ENCODE peak calls at places on chromosomes 7 and 10, in nine cellular contexts. I, M, L, W, U, V, C, Z and J are unnamed samples.

GRCh38 chr7:111560773-111561658 is 1.3 kb downstream of the IMMP2L start:
- DNase-seq in I (peak; percentile 10), M (peak; percentile 37), L (peak; percentile 33), W (peak; percentile 67), U (peak; percentile 48), V (no peak), C (peak; percentile 62), Z (peak; percentile 50), J (no peak)

GRCh38 chr10:24344695-24345473 is 135.9 kb downstream of the KIAA1217 start:
- DNase-seq in I (peak; percentile 34), M (no peak), L (no peak), W (no peak), U (no peak), V (no peak), C (no peak), Z (no peak), J (no peak)

GRCh38 chr7:4866528-4867496 is 5.0 kb upstream of the PAPOLB start:
- DNase-seq in I (no peak), M (no peak), L (no peak), W (no peak), U (no peak), V (no peak), C (no peak), Z (no peak), J (no peak)

GRCh38 chr10:109914966-109915365 is 8.3 kb downstream of the XPNPEP1 start:
- DNase-seq in I (no peak), M (peak; percentile 97), L (peak; percentile 92), W (peak; percentile 81), U (peak; percentile 91), V (peak; percentile 62), C (peak; percentile 18), Z (peak; percentile 96), J (no peak)

GRCh38 chr10:62456611-62457101 is 82.5 kb downstream of the ZNF365 start:
- DNase-seq in I (no peak), M (peak; percentile 37), L (peak; percentile 14), W (no peak), U (no peak), V (no peak), C (no peak), Z (peak; percentile 6), J (no peak)

GRCh38 chr7:16261654-16262053 is 159.7 kb downstream of the CRPPA start:
- DNase-seq in I (no peak), M (no peak), L (no peak), W (no peak), U (no peak), V (no peak), C (peak; percentile 81), Z (no peak), J (no peak)

GRCh38 chr7:2099036-2099957 is 133.4 kb downstream of the MAD1L1 start:
- DNase-seq in I (no peak), M (peak; percentile 51), L (peak; percentile 88), W (no peak), U (no peak), V (no peak), C (peak; percentile 64), Z (peak; percentile 44), J (no peak)

GRCh38 chr10:6416892-6417512 is 163.1 kb downstream of the PRKCQ start:
- DNase-seq in I (peak; percentile 76), M (peak; percentile 44), L (peak; percentile 61), W (peak; percentile 71), U (peak; percentile 31), V (peak; percentile 35), C (peak; percentile 69), Z (peak; percentile 57), J (no peak)

GRCh38 chr7:139526578-139527544 is 3.4 kb downstream of the CLEC2L start:
- DNase-seq in I (no peak), M (peak; percentile 96), L (peak; percentile 96), W (no peak), U (no peak), V (no peak), C (no peak), Z (peak; percentile 98), J (no peak)

GRCh38 chr7:4738711-4739527 is 36.5 kb upstream of the AP5Z1 start:
- DNase-seq in I (peak; percentile 81), M (peak; percentile 92), L (peak; percentile 91), W (peak; percentile 79), U (no peak), V (peak; percentile 73), C (peak; percentile 92), Z (peak; percentile 95), J (peak; percentile 51)

GRCh38 chr10:101903827-101904520 is 60.4 kb upstream of the KCNIP2 start:
- DNase-seq in I (peak; percentile 41), M (no peak), L (no peak), W (no peak), U (no peak), V (no peak), C (no peak), Z (peak; percentile 21), J (no peak)

GRCh38 chr7:101792051-101792651 is 25.3 kb upstream of the CUX1 start:
- DNase-seq in I (no peak), M (peak; percentile 91), L (peak; percentile 86), W (no peak), U (peak; percentile 93), V (no peak), C (no peak), Z (no peak), J (no peak)

GRCh38 chr10:17092216-17092944 is 37.2 kb downstream of the CUBN start:
- DNase-seq in I (no peak), M (no peak), L (no peak), W (no peak), U (no peak), V (no peak), C (peak; percentile 21), Z (no peak), J (no peak)

GRCh38 chr7:72153132-72153512 is 259.0 kb downstream of the CALN1 start:
- DNase-seq in I (no peak), M (no peak), L (no peak), W (no peak), U (no peak), V (no peak), C (no peak), Z (no peak), J (no peak)

GRCh38 chr7:45710271-45711160 is 136.3 kb downstream of the ADCY1 start:
- DNase-seq in I (no peak), M (no peak), L (no peak), W (no peak), U (no peak), V (no peak), C (no peak), Z (no peak), J (peak; percentile 31)

GRCh38 chr7:139972000-139972399 is 90.8 kb downstream of the PARP12 start:
- DNase-seq in I (no peak), M (no peak), L (no peak), W (no peak), U (no peak), V (no peak), C (no peak), Z (no peak), J (no peak)

GRCh38 chr7:5296627-5297226 is 14.0 kb downstream of the SLC29A4 start:
- DNase-seq in I (peak; percentile 95), M (no peak), L (peak; percentile 29), W (peak; percentile 13), U (no peak), V (no peak), C (peak; percentile 82), Z (no peak), J (peak; percentile 72)

GRCh38 chr7:114392686-114393085 is 21.9 kb upstream of the FOXP2 start:
- DNase-seq in I (no peak), M (peak; percentile 67), L (peak; percentile 35), W (no peak), U (peak; percentile 27), V (no peak), C (no peak), Z (no peak), J (no peak)

GRCh38 chr7:132115758-132116157 is 460.5 kb downstream of the PLXNA4 start:
- DNase-seq in I (no peak), M (no peak), L (no peak), W (no peak), U (no peak), V (no peak), C (no peak), Z (no peak), J (no peak)

GRCh38 chr7:132312531-132313070 is 263.7 kb downstream of the PLXNA4 start:
- DNase-seq in I (no peak), M (no peak), L (no peak), W (peak; percentile 64), U (no peak), V (no peak), C (no peak), Z (no peak), J (no peak)

GRCh38 chr7:118220583-118220982 is 3.9 kb upstream of the ANKRD7 start:
- DNase-seq in I (no peak), M (no peak), L (no peak), W (no peak), U (no peak), V (no peak), C (no peak), Z (no peak), J (no peak)

GRCh38 chr7:117424090-117424829 is 3.0 kb downstream of the ASZ1 start:
- DNase-seq in I (no peak), M (no peak), L (no peak), W (no peak), U (no peak), V (no peak), C (no peak), Z (no peak), J (no peak)

GRCh38 chr10:73871915-73872710 is 2.2 kb downstream of the CAMK2G start:
- DNase-seq in I (no peak), M (no peak), L (peak; percentile 68), W (no peak), U (no peak), V (no peak), C (no peak), Z (peak; percentile 36), J (no peak)
- H3K9ac ChIP-seq in I (no peak overlapping the region), M (no peak overlapping the region), L (no peak overlapping the region), W (no peak overlapping the region), U (no peak overlapping the region), V (no peak overlapping the region), C (no peak overlapping the region), Z (no peak overlapping the region), J (no peak overlapping the region)

GRCh38 chr7:55514546-55515265 is 57.6 kb downstream of the VOPP1 start:
- DNase-seq in I (no peak), M (no peak), L (no peak), W (no peak), U (no peak), V (no peak), C (no peak), Z (no peak), J (no peak)
- H3K9ac ChIP-seq in I (no peak overlapping the region), M (no peak overlapping the region), L (no peak overlapping the region), W (no peak overlapping the region), U (no peak overlapping the region), V (no peak overlapping the region), C (no peak overlapping the region), Z (no peak overlapping the region), J (no peak overlapping the region)

DNA sequence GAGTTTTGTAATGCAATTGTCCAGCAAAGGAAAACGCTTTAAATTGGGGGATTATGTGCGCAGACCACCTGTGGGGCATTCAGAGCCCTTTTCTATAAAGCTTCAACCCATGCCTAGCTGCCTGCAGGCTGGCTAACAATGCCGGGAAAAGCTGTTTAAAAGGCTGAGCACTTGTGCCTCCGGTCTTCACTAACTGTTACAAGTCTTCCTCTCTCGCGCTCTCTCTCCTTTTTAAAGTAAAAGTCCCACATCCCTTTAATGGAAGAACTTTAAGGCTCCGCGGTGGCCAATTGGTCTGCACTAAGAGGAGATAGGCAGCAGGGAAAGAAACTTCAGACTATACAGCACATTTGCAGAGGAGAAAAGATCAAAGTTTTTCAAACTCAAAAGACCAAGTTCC is 4.6 kb downstream of the FZD8 start:
- DNase-seq in I (peak; percentile 95), M (no peak), L (no peak), W (peak; percentile 22), U (no peak), V (no peak), C (no peak), Z (no peak), J (no peak)
- H3K9ac ChIP-seq in I (no peak overlapping the region), M (no peak overlapping the region), L (no peak overlapping the region), W (no peak overlapping the region), U (no peak overlapping the region), V (no peak overlapping the region), C (no peak overlapping the region), Z (no peak overlapping the region), J (no peak overlapping the region)

GRCh38 chr10:131219584-131219886 is 92.0 kb downstream of the TCERG1L start:
- DNase-seq in I (no peak), M (no peak), L (no peak), W (no peak), U (no peak), V (no peak), C (no peak), Z (no peak), J (no peak)
- H3K9ac ChIP-seq in I (no peak overlapping the region), M (no peak overlapping the region), L (no peak overlapping the region), W (no peak overlapping the region), U (no peak overlapping the region), V (no peak overlapping the region), C (no peak overlapping the region), Z (no peak overlapping the region), J (no peak overlapping the region)